ENCODE peak calls at places on chromosomes 11 and 22, in seven cellular contexts. H is IMR-90, C is DMS153, X is A549, K is aorta, D is A172, T is NAMALWA. J is an unnamed sample.

GRCh38 chr22:20494978-20495860 is at the start of gene KLHL22:
- DNase-seq in T (peak; percentile 35), D (no peak), K (peak; percentile 85), X (no peak), H (peak; percentile 26), C (no peak), J (peak; percentile 39)

GRCh38 chr11:132715041-132715440 is 817.3 kb downstream of the OPCML start:
- DNase-seq in H (peak; percentile 42), C (no peak), D (no peak), T (no peak), X (no peak), K (no peak), J (no peak)

GRCh38 chr11:65498042-65498726 is 661 bp upstream of the MALAT1 start:
- DNase-seq in H (peak; percentile 68), D (peak; percentile 53), C (no peak), T (peak; percentile 80), K (peak; percentile 71), X (peak; percentile 82), J (no peak)

GRCh38 chr11:114970908-114971645 is 292.8 kb downstream of the NXPE2 start:
- DNase-seq in X (no peak), T (no peak), K (no peak), H (no peak), D (no peak), C (no peak), J (no peak)

GRCh38 chr11:129917231-129917630 is 21.9 kb upstream of the NFRKB start:
- DNase-seq in H (peak; percentile 39), D (no peak), K (no peak), X (no peak), T (no peak), C (no peak), J (no peak)

GRCh38 chr11:33652001-33652400 is 48.6 kb downstream of the C11orf91 start:
- DNase-seq in X (no peak), T (no peak), H (peak; percentile 17), D (no peak), K (no peak), C (no peak), J (no peak)

GRCh38 chr11:120337896-120338840 is 2.0 kb downstream of the ARHGEF12 start:
- DNase-seq in H (peak; percentile 59), C (no peak), D (no peak), X (no peak), K (no peak), T (no peak), J (no peak)

GRCh38 chr11:30914143-30914762 is 328.1 kb upstream of the MPPED2 start:
- DNase-seq in X (peak; percentile 42), C (peak; percentile 38), K (peak; percentile 86), H (peak; percentile 48), T (peak; percentile 59), D (peak; percentile 27), J (peak; percentile 72)

GRCh38 chr11:64023731-64024710 is 11.7 kb upstream of the FLRT1 start:
- DNase-seq in D (no peak), K (no peak), C (no peak), T (no peak), H (no peak), X (no peak), J (no peak)

GRCh38 chr22:48047722-48048500 is 1285.5 kb downstream of the TBC1D22A start:
- DNase-seq in K (no peak), T (no peak), D (peak; percentile 1), X (no peak), C (no peak), H (no peak), J (no peak)

GRCh38 chr22:45742866-45743450 is 71.3 kb downstream of the ATXN10 start:
- DNase-seq in K (no peak), T (no peak), C (peak; percentile 50), X (peak; percentile 73), H (peak; percentile 65), D (no peak), J (no peak)

GRCh38 chr11:111299111-111300026 is 1.0 kb downstream of the POU2AF3 start:
- DNase-seq in C (no peak), X (peak; percentile 60), K (peak; percentile 93), D (peak; percentile 16), H (peak; percentile 23), T (no peak), J (peak; percentile 75)

GRCh38 chr11:70581991-70582885 is 183.9 kb downstream of the CTTN start:
- DNase-seq in D (no peak), T (no peak), C (no peak), H (no peak), X (no peak), K (peak; percentile 64), J (no peak)